ENCODE peak calls at places on chromosomes 11 and 22, in six cellular contexts. R is AG09309, N is PC-9, Y is HepG2, T is MM.1S, P is thoracic aorta. I is an unnamed sample.

GRCh38 chr11:73233704-73234402 is 15.8 kb downstream of the P2RY2 start:
- DNase-seq in T (no peak), Y (no peak), R (no peak), N (no peak), P (no peak), I (no peak)

GRCh38 chr11:5803982-5804381 is 4.7 kb upstream of the OR52N2 start:
- DNase-seq in T (no peak), Y (no peak), N (no peak), R (no peak), P (no peak), I (no peak)

GRCh38 chr11:65516135-65516968 is 8.5 kb upstream of the SCYL1 start:
- DNase-seq in R (no peak), N (no peak), Y (no peak), P (no peak), T (no peak), I (no peak)

GRCh38 chr11:1863352-1864215 is 10.7 kb downstream of the LSP1 start:
- DNase-seq in R (peak), P (peak), N (peak), Y (peak), T (no peak), I (peak)

GRCh38 chr11:66080055-66080817 is 10.2 kb downstream of the PACS1 start:
- DNase-seq in Y (peak), N (peak), P (no peak), R (peak), T (no peak), I (peak)

GRCh38 chr11:123477205-123477907 is 47.3 kb downstream of the GRAMD1B start:
- DNase-seq in N (no peak), P (no peak), T (no peak), R (no peak), Y (no peak), I (no peak)

GRCh38 chr11:117621226-117621625 is 175.8 kb downstream of the DSCAML1 start:
- DNase-seq in T (no peak), N (no peak), R (no peak), P (no peak), Y (no peak), I (peak)

GRCh38 chr22:24683671-24684070 is 80.7 kb downstream of the GGT1 start:
- DNase-seq in R (peak), Y (no peak), N (no peak), T (no peak), P (no peak), I (peak)

GRCh38 chr11:1235615-1236315 is 12.9 kb downstream of the MUC5B start:
- DNase-seq in P (no peak), R (no peak), Y (no peak), T (no peak), N (no peak), I (no peak)

GRCh38 chr11:46513934-46514342 is 79.9 kb downstream of the AMBRA1 start:
- DNase-seq in P (no peak), N (no peak), Y (no peak), T (no peak), R (no peak), I (peak)

GRCh38 chr11:120133216-120134105 is 4.5 kb downstream of the TRIM29 start:
- DNase-seq in P (no peak), R (no peak), T (no peak), Y (no peak), N (no peak), I (no peak)

GRCh38 chr11:70699294-70700221 is 301.2 kb downstream of the CTTN start:
- DNase-seq in R (no peak), Y (peak), N (no peak), T (no peak), P (no peak), I (no peak)

GRCh38 chr22:44701824-44702478 is at the start of gene PRR5:
- DNase-seq in T (no peak), R (peak), P (no peak), Y (peak), N (peak), I (peak)

GRCh38 chr22:47030881-47031627 is 268.6 kb downstream of the TBC1D22A start:
- DNase-seq in R (no peak), T (no peak), N (no peak), P (no peak), Y (no peak), I (peak)

GRCh38 chr11:121540627-121541026 is 87.9 kb upstream of the SORL1-AS1 start:
- DNase-seq in P (no peak), Y (no peak), T (no peak), R (no peak), N (no peak), I (no peak)

GRCh38 chr11:86214710-86215109 is 29.8 kb upstream of the EED start:
- DNase-seq in N (peak), T (no peak), P (no peak), R (no peak), Y (no peak), I (no peak)

GRCh38 chr11:92776676-92777075 is 192.8 kb upstream of the MTNR1B start:
- DNase-seq in P (no peak), T (no peak), R (no peak), N (no peak), Y (no peak), I (peak)

GRCh38 chr11:12494699-12495098 is 117.3 kb downstream of the PARVA start:
- DNase-seq in N (no peak), P (no peak), Y (no peak), R (no peak), T (no peak), I (peak)

GRCh38 chr22:41739576-41739975 is 40.3 kb downstream of the MEI1 start:
- DNase-seq in P (no peak), N (no peak), R (no peak), Y (no peak), T (no peak), I (no peak)

GRCh38 chr11:1933416-1934325 is 13.5 kb upstream of the MRPL23 start:
- DNase-seq in Y (no peak), N (no peak), R (no peak), P (no peak), T (no peak), I (no peak)

GRCh38 chr11:118462178-118462577 is 25.9 kb downstream of the KMT2A start:
- DNase-seq in R (no peak), N (no peak), T (no peak), P (no peak), Y (no peak), I (no peak)

GRCh38 chr11:103812680-103813079 is 223.8 kb upstream of the DDI1 start:
- DNase-seq in R (no peak), Y (no peak), P (no peak), T (no peak), N (no peak), I (no peak)

GRCh38 chr11:131808466-131808865 is 438.1 kb downstream of the NTM start:
- DNase-seq in N (no peak), T (no peak), P (no peak), Y (no peak), R (no peak), I (no peak)

GRCh38 chr11:134730596-134731538 is 318.8 kb upstream of the B3GAT1 start:
- DNase-seq in T (no peak), P (no peak), N (no peak), R (no peak), Y (no peak), I (no peak)

GRCh38 chr11:63939351-63939920 is 634 bp downstream of the NAA40 start:
- DNase-seq in R (no peak), N (no peak), P (no peak), Y (no peak), T (peak), I (no peak)

GRCh38 chr11:1129143-1129665 is 28.5 kb upstream of the MUC5AC start:
- DNase-seq in R (no peak), Y (no peak), P (no peak), T (no peak), N (no peak), I (no peak)

GRCh38 chr22:42273855-42274451 is 3.5 kb upstream of the TCF20 start:
- DNase-seq in P (no peak), Y (no peak), R (no peak), T (no peak), N (no peak), I (no peak)

GRCh38 chr22:38881464-38881871 is 9.5 kb upstream of the CBX6 start:
- DNase-seq in Y (no peak), R (peak), N (no peak), P (no peak), T (no peak), I (peak)

GRCh38 chr11:45765107-45765668 is 39.8 kb upstream of the SLC35C1 start:
- DNase-seq in N (no peak), P (no peak), Y (no peak), R (no peak), T (no peak), I (no peak)

GRCh38 chr22:41702763-41703162 is 3.5 kb downstream of the MEI1 start:
- DNase-seq in P (no peak), T (no peak), N (no peak), R (no peak), Y (no peak), I (no peak)

GRCh38 chr22:46538816-46539163 is 1.4 kb upstream of the CELSR1 start:
- DNase-seq in P (no peak), T (no peak), R (no peak), Y (no peak), N (no peak), I (peak)

GRCh38 chr11:102225689-102226562 is 91.4 kb upstream of the BIRC3 start:
- DNase-seq in T (no peak), N (peak), P (no peak), Y (peak), R (no peak), I (peak)

GRCh38 chr22:39528080-39528661 is 4.4 kb downstream of the RPS19BP1 start:
- DNase-seq in P (no peak), T (no peak), Y (no peak), N (peak), R (no peak), I (no peak)

GRCh38 chr22:49302150-49302460 is 525.6 kb downstream of the BRD1 start:
- DNase-seq in Y (no peak), P (no peak), T (no peak), R (no peak), N (no peak), I (no peak)
- H3K4me3 ChIP-seq in Y (no peak), P (no peak), T (no peak), R (no peak), N (no peak), I (no peak)

GRCh38 chr11:3101921-3102640 is 44.9 kb upstream of the CARS1 start:
- DNase-seq in R (no peak), T (no peak), N (no peak), P (no peak), Y (no peak), I (no peak)
- TF ChIP-seq CTCF in R (no peak), T (no peak), N (no peak), P (no peak), Y (no peak), I (no peak)

DNA sequence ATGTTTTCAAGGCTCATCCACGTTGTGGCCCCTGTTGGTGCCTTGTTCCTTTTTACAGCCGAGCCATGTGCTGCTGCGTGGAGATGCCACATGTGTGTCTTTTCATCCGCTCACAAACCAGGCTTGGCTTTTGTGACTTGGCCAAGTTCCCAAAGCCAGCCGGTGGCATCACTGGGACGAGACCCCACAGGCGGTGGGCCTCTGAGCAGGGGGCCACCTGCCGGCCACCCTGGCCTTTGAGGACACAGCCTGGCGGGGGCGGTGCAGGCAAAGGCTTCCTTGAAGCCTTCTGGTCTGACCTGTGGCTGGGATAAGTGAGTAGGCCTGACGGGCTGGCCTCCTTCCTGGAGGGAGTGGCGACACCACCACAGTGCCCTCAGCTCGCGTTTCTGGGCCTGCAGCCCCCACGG is 10.6 kb downstream of the GRK2 start:
- DNase-seq in N (no peak), Y (no peak), T (peak), P (no peak), R (no peak), I (peak)
- H3K4me3 ChIP-seq in N (no peak), Y (no peak), T (peak), P (peak), R (peak), I (peak)

DNA sequence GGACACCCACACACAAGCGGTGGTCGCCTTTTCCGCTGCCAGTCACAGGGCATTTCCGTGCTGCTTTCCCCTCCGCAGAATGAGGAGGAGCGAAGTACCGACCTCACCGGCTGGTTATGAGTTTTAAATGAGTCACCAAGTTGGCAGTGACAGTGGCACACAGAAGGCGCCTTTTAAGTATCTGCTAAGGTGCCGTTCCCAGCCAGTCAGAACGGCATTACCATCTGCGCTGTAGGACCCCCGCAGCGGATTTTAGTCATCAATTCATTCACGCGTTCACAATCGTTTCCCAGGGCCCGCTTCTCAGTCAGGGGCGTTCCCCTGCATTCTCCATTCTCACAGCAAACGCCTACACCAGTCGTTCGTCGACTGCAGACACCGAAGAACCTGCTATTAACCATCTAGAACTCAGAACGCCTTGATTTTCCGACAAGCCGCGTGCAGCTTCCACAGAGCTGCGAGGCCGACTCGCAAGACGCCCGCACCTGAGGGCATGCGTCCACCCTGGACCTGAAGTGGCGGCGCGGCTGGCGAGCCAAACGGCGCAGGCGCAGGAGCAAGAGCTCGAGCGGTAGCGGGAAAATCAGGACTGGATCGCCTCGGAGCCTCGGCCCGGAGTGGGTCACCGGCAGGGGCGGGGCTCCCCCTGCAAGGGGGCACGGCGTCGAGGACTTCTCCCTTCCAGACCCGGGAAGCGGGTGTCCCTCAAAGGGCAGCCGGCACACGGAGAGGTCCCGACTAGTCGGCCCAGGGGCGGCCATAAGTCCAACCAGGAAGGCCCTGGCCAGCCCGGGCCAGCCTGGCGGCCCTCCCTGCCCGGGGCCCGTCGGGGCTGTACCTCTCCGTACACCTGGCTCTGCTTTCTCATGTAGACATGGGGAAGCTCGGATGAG is 642 bp downstream of the CYP2R1 start:
- DNase-seq in T (peak), N (peak), R (peak), P (peak), Y (no peak), I (peak)
- TF ChIP-seq CTCF in T (no peak), N (no peak), R (no peak), P (no peak), Y (no peak), I (no peak)

GRCh38 chr22:29998627-29999026 is 81.6 kb upstream of the HORMAD2 start:
- DNase-seq in N (no peak), Y (no peak), R (no peak), P (no peak), T (no peak), I (no peak)

GRCh38 chr22:29994941-29995340 is 85.3 kb upstream of the HORMAD2 start:
- DNase-seq in Y (peak), R (no peak), N (no peak), T (no peak), P (no peak), I (peak)

GRCh38 chr22:30000566-30000965 is 79.7 kb upstream of the HORMAD2 start:
- DNase-seq in Y (no peak), P (no peak), T (no peak), R (no peak), N (no peak), I (no peak)

GRCh38 chr22:29994027-29994715 is 86.1 kb upstream of the HORMAD2 start:
- DNase-seq in R (no peak), N (no peak), T (no peak), Y (peak), P (no peak), I (peak)

DNA sequence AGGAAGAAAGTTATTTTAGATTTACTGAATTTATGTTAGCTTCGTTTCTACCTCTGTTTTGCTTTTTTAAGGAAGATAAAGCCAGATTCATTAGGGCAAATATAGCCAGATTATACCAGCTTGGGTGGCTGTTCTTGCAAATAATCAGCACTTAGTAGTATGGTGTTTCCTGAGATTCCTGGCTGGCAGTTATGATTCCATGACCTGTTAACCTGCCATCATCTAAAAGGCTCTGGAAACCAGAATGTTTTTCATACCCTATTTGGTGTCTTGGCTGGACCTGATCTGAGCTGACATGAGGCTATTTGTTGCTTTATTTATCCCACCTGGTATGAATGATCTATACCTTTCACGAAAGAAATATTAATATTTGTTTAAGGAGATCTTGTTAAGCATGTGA is 82.7 kb upstream of the HORMAD2 start:
- DNase-seq in T (no peak), N (no peak), Y (no peak), P (no peak), R (no peak), I (no peak)
- H3K4me3 ChIP-seq in T (no peak), N (no peak), Y (no peak), P (no peak), R (no peak), I (no peak)